ENCODE peak calls at places on chromosomes 4 and X, in eight cellular contexts. O, M, J, E, W, K, F and U are unnamed samples.

GRCh38 chr4:169484485-169484884 is 127.9 kb downstream of the NEK1 start:
- DNase-seq in E (no peak), M (no peak), O (peak; percentile 31), F (no peak), K (no peak), J (no peak), W (no peak), U (no peak)

GRCh38 chrX:119406739-119407138 is 7.6 kb downstream of the SLC25A43 start:
- DNase-seq in M (no peak), K (no peak), E (no peak), J (no peak), W (no peak), O (no peak), F (no peak), U (no peak)

GRCh38 chr4:37682701-37683401 is 3.3 kb downstream of the RELL1 start:
- DNase-seq in O (peak; percentile 48), W (no peak), E (peak; percentile 13), F (no peak), K (no peak), M (no peak), J (no peak), U (no peak)

GRCh38 chr4:139975830-139976272 is 178.1 kb downstream of the MAML3 start:
- DNase-seq in M (no peak), W (no peak), F (no peak), O (peak; percentile 67), E (no peak), K (no peak), J (no peak), U (no peak)

GRCh38 chr4:8280876-8281440 is 11.4 kb downstream of the HTRA3 start:
- DNase-seq in M (peak; percentile 26), W (no peak), O (no peak), F (no peak), E (no peak), J (no peak), K (no peak), U (no peak)

GRCh38 chrX:2176733-2177132 is 324.0 kb downstream of the DHRSX start:
- DNase-seq in W (no peak), K (no peak), J (no peak), M (no peak), O (no peak), E (no peak), F (no peak), U (no peak)

GRCh38 chrX:38578152-38578551 is 16.8 kb downstream of the TSPAN7 start:
- DNase-seq in E (no peak), O (no peak), W (no peak), F (no peak), M (no peak), J (no peak), K (no peak), U (no peak)

GRCh38 chr4:152591361-152591760 is 55.5 kb upstream of the FBXW7 start:
- DNase-seq in E (no peak), O (peak; percentile 88), J (peak; percentile 2), W (no peak), M (peak; percentile 67), F (no peak), K (no peak), U (peak; percentile 18)

GRCh38 chrX:6226646-6227444 is 1.8 kb downstream of the NLGN4X start:
- DNase-seq in O (no peak), E (no peak), W (no peak), M (no peak), F (no peak), K (peak; percentile 37), J (no peak), U (peak; percentile 7)

GRCh38 chr4:87949961-87950360 is 25.6 kb upstream of the SPP1 start:
- DNase-seq in M (no peak), F (no peak), O (peak; percentile 28), J (no peak), E (no peak), W (no peak), K (no peak), U (no peak)

GRCh38 chr4:93865650-93866049 is 37.1 kb downstream of the ATOH1 start:
- DNase-seq in K (no peak), M (no peak), J (no peak), O (no peak), W (no peak), E (no peak), F (no peak), U (no peak)

GRCh38 chr4:158285429-158286216 is 75.3 kb downstream of the TMEM144 start:
- DNase-seq in J (no peak), E (no peak), M (no peak), W (no peak), K (no peak), F (no peak), O (no peak), U (no peak)

GRCh38 chr4:174318829-174319764 is 35.4 kb downstream of the CEP44 start:
- DNase-seq in K (no peak), M (no peak), E (no peak), J (no peak), O (peak; percentile 58), F (no peak), W (no peak), U (no peak)

GRCh38 chr4:1822568-1823544 is 29.8 kb downstream of the FGFR3 start:
- DNase-seq in K (no peak), E (no peak), W (no peak), M (no peak), O (no peak), J (no peak), F (no peak), U (no peak)

GRCh38 chr4:6408263-6408662 is 64.2 kb downstream of the PPP2R2C start:
- DNase-seq in O (no peak), J (no peak), F (no peak), E (no peak), W (no peak), M (no peak), K (no peak), U (no peak)